ENCODE peak calls at places on chromosomes 12 and 14, in ten cellular contexts. V is HCT116; N is upper lobe of right lung; S is HepG2; X is heart left ventricle; P is GM12878; W is CD8-positive, alpha-beta T cell; C is DND-41; T is heart right ventricle; H is left lung. K is an unnamed sample.
A peak's percentile ranks its signal among the peaks of the same experiment; 100 is the strongest.

GRCh38 chr12:66665416-66665815 is 13.5 kb downstream of the GRIP1 start:
- ATAC-seq in W (no peak), X (no peak), T (no peak), S (no peak), V (no peak), H (no peak), P (no peak), N (no peak), C (no peak), K (no peak)

GRCh38 chr12:123107926-123108681 is 42.8 kb downstream of the PITPNM2 start:
- ATAC-seq in W (no peak), V (no peak), P (no peak), X (peak; percentile 43), C (no peak), T (peak; percentile 49), N (no peak), S (no peak), H (no peak), K (no peak)

GRCh38 chr12:106112094-106112822 is 26.5 kb downstream of the NUAK1 start:
- ATAC-seq in S (no peak), X (peak; percentile 23), C (no peak), P (peak; percentile 19), H (no peak), T (peak; percentile 13), N (no peak), V (peak; percentile 20), W (no peak), K (no peak)

GRCh38 chr12:80702889-80703605 is 4.4 kb upstream of the MYF6 start:
- ATAC-seq in T (peak; percentile 94), X (peak; percentile 84), C (no peak), H (peak; percentile 24), V (no peak), W (no peak), N (no peak), P (peak; percentile 89), S (peak; percentile 59), K (no peak)

GRCh38 chr12:91144053-91144452 is 32.8 kb upstream of the LUM start:
- ATAC-seq in W (no peak), C (no peak), S (no peak), V (no peak), X (no peak), P (no peak), T (no peak), N (no peak), H (no peak), K (no peak)

GRCh38 chr14:23300687-23301223 is 1.9 kb downstream of the PPP1R3E start:
- ATAC-seq in N (no peak), C (no peak), X (peak; percentile 23), H (no peak), V (no peak), P (no peak), S (no peak), W (no peak), T (peak; percentile 60), K (no peak)

GRCh38 chr12:125164541-125164940 is 99.3 kb downstream of the AACS start:
- ATAC-seq in N (no peak), C (no peak), T (no peak), P (no peak), H (no peak), W (no peak), S (no peak), V (no peak), X (no peak), K (no peak)

GRCh38 chr12:110965574-110965973 is 45.2 kb upstream of the MYL2 start:
- ATAC-seq in T (no peak), C (no peak), V (peak; percentile 54), P (no peak), W (no peak), X (no peak), N (no peak), S (no peak), H (no peak), K (no peak)

GRCh38 chr14:89264196-89264800 is 152.7 kb downstream of the FOXN3 start:
- ATAC-seq in T (no peak), W (no peak), C (no peak), N (no peak), H (no peak), X (no peak), V (no peak), P (peak; percentile 59), S (no peak), K (no peak)

GRCh38 chr12:100651694-100652093 is 78.2 kb downstream of the GAS2L3 start:
- ATAC-seq in N (peak; percentile 39), P (no peak), H (no peak), W (no peak), V (no peak), S (peak; percentile 94), X (no peak), T (no peak), C (no peak), K (no peak)

GRCh38 chr12:24708029-24708428 is 240.9 kb downstream of the BCAT1 start:
- ATAC-seq in P (no peak), V (no peak), W (no peak), X (no peak), N (no peak), T (no peak), S (no peak), C (no peak), H (no peak), K (no peak)

DNA sequence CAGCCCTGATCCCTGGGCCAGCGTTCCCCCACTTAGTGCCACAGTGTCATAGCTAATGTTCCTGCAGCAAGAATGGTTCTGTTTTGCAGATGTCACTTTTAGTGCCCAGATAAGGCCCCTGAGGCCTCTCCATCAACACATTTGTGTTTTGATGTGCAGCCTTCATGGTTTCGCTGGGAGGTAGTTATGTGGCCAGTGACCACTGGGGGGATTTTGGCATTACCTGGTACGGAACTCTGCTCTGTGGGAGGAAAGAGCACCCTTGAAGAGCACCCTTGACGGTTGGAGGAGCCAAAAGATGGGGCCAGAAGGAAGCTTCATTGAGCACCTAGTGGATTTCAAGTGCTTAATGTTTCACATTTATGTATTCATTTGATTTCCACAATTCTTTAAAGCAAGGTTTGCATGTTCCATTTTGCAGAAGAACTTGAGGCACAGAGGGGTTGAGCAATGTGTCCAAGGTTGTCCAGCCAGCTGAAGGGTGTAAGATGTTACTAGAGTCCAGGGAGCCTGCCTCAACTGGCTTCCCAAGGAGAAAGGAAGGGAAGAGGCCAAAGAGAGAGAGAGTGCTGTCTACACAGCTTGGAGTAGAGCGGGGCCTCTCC is 13.0 kb downstream of the SERPINA11 start:
- ATAC-seq in V (peak; percentile 52), S (peak; percentile 66), X (no peak), C (no peak), T (no peak), N (no peak), W (no peak), H (no peak), P (peak; percentile 44), K (no peak)
- TF ChIP-seq CTCF in V (peak; percentile 30), S (no peak), X (no peak), C (no peak), T (no peak), N (no peak), W (no peak), H (no peak), P (peak; percentile 16), K (no peak)

GRCh38 chr14:84789012-84789411 is 740.9 kb upstream of the FLRT2 start:
- ATAC-seq in C (no peak), P (no peak), T (no peak), V (no peak), S (no peak), X (no peak), W (no peak), H (no peak), N (no peak), K (no peak)

GRCh38 chr14:84782902-84783301 is 747.0 kb upstream of the FLRT2 start:
- ATAC-seq in V (no peak), P (no peak), X (no peak), C (no peak), N (no peak), H (no peak), S (no peak), W (no peak), T (no peak), K (no peak)

GRCh38 chr14:84785997-84786396 is 743.9 kb upstream of the FLRT2 start:
- ATAC-seq in P (no peak), N (no peak), X (no peak), T (no peak), S (no peak), V (no peak), W (no peak), H (no peak), C (no peak), K (no peak)
- H3K4me3 ChIP-seq in P (no peak overlapping the region), N (no peak overlapping the region), X (no peak overlapping the region), T (no peak overlapping the region), S (no peak overlapping the region), V (no peak overlapping the region), W (no peak overlapping the region), H (no peak overlapping the region), C (no peak overlapping the region), K (no peak overlapping the region)

GRCh38 chr14:58628381-58628780 is 9.4 kb upstream of the DACT1 start:
- ATAC-seq in H (no peak), S (no peak), N (no peak), C (no peak), P (no peak), X (no peak), W (no peak), V (no peak), T (no peak), K (no peak)

GRCh38 chr14:58629273-58629672 is 8.5 kb upstream of the DACT1 start:
- ATAC-seq in P (peak; percentile 68), V (no peak), S (no peak), H (no peak), T (no peak), W (no peak), N (no peak), C (no peak), X (no peak), K (no peak)

GRCh38 chr14:58620011-58620410 is 17.8 kb upstream of the DACT1 start:
- ATAC-seq in T (no peak), V (no peak), N (no peak), X (no peak), S (no peak), H (no peak), P (no peak), W (no peak), C (no peak), K (no peak)

GRCh38 chr14:58626441-58626840 is 11.3 kb upstream of the DACT1 start:
- ATAC-seq in N (no peak), V (peak; percentile 50), H (no peak), X (no peak), T (no peak), S (no peak), P (no peak), W (no peak), C (no peak), K (no peak)

GRCh38 chr14:58625438-58625837 is 12.3 kb upstream of the DACT1 start:
- ATAC-seq in V (no peak), N (no peak), W (no peak), H (no peak), T (no peak), X (no peak), C (no peak), P (no peak), S (no peak), K (no peak)
- H3K4me1 ChIP-seq in V (peaks cover 27% of the 10 kb centered on the region), N (no peaks in the 10 kb centered on the region), W (no peaks in the 10 kb centered on the region), H (no peaks in the 10 kb centered on the region), T (no peaks in the 10 kb centered on the region), X (no peaks in the 10 kb centered on the region), C (no peaks in the 10 kb centered on the region), P (no peaks in the 10 kb centered on the region), S (no peaks in the 10 kb centered on the region), K (no peaks in the 10 kb centered on the region)

DNA sequence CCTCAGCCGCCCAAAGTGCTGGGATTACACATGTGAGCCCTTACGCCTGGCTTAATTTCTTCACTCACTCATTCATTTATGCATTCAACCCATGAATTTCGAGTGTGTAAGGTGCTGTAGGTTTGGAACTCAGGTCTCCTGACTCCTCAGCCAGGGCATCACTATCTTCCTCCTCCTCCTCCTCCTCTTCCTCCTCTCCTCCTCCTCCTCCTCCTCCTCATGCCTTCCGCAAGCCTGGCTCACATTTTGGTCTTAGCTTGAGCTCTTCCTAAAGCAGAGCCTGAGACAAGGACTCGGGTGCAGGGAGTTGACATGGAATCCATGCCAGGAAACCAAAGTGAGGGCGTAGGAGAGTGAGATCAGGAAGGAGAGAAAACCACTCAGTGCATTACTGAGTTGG is 20.8 kb upstream of the CHGA start:
- ATAC-seq in H (no peak), S (no peak), C (no peak), N (no peak), W (no peak), T (no peak), P (no peak), X (no peak), V (no peak), K (no peak)
- TF ChIP-seq CTCF in H (no peak), S (no peak), C (no peak), N (no peak), W (no peak), T (no peak), P (no peak), X (no peak), V (no peak), K (no peak)

K was measured in gastroesophageal sphincter.